ENCODE peak calls at places on chromosomes 7 and 10, in seven cellular contexts. O, G, V, I, X, M and F are unnamed samples.

GRCh38 chr10:114698271-114699185 is 40.5 kb upstream of the ABLIM1 start:
- DNase-seq in X (no peak), O (peak), G (no peak), I (no peak), M (no peak), V (no peak), F (no peak)

GRCh38 chr7:24498439-24498838 is 74.8 kb upstream of the PALS2 start:
- DNase-seq in I (no peak), X (no peak), O (no peak), G (no peak), V (no peak), M (no peak), F (no peak)

GRCh38 chr7:158289761-158290523 is 297.7 kb downstream of the PTPRN2 start:
- DNase-seq in V (no peak), X (no peak), G (no peak), O (no peak), M (no peak), I (no peak), F (peak)

GRCh38 chr7:115707236-115707635 is 323.3 kb downstream of the TFEC start:
- DNase-seq in O (peak), V (no peak), G (peak), X (peak), I (peak), M (no peak), F (peak)

GRCh38 chr7:7164590-7164989 is 17.8 kb upstream of the C1GALT1 start:
- DNase-seq in I (no peak), M (peak), X (no peak), G (no peak), V (no peak), O (no peak), F (no peak)

GRCh38 chr10:97707134-97707861 is 6.2 kb upstream of the MARVELD1 start:
- DNase-seq in O (no peak), I (no peak), X (no peak), V (no peak), G (no peak), M (no peak), F (no peak)

GRCh38 chr7:27123477-27124053 is 7.0 kb downstream of the HOXA4 start:
- DNase-seq in G (no peak), X (no peak), V (no peak), M (no peak), I (no peak), O (no peak), F (no peak)

GRCh38 chr7:68107256-68107655 is 1110.6 kb downstream of the TYW1 start:
- DNase-seq in M (no peak), X (no peak), I (no peak), O (no peak), V (no peak), G (no peak), F (no peak)

GRCh38 chr10:4061441-4061951 is 276.5 kb upstream of the KLF6 start:
- DNase-seq in I (peak), M (no peak), V (no peak), O (no peak), G (no peak), X (no peak), F (no peak)

GRCh38 chr7:148700693-148701092 is 2.0 kb downstream of the CUL1 start:
- DNase-seq in O (peak), I (peak), M (no peak), X (no peak), G (peak), V (no peak), F (no peak)

GRCh38 chr7:90425376-90425775 is 22.1 kb downstream of the CLDN12 start:
- DNase-seq in I (no peak), G (no peak), X (no peak), V (no peak), O (peak), M (no peak), F (no peak)

GRCh38 chr7:14201353-14201752 is 211.9 kb upstream of the ETV1 start:
- DNase-seq in I (no peak), V (no peak), M (peak), G (peak), O (no peak), X (no peak), F (no peak)

GRCh38 chr7:91263359-91264082 is 712 bp upstream of the FZD1 start:
- DNase-seq in X (no peak), O (no peak), M (no peak), G (no peak), V (no peak), I (peak), F (peak)

GRCh38 chr10:124703778-124704427 is 40.3 kb downstream of the FAM53B start:
- DNase-seq in G (no peak), I (peak), X (no peak), V (no peak), O (no peak), M (no peak), F (no peak)

GRCh38 chr10:93461807-93462178 is 20.3 kb downstream of the MYOF start:
- DNase-seq in I (peak), X (no peak), M (no peak), G (no peak), O (peak), V (no peak), F (no peak)

GRCh38 chr10:59099536-59099935 is 76.9 kb upstream of the PHYHIPL start:
- DNase-seq in V (no peak), M (no peak), O (no peak), X (no peak), I (no peak), G (no peak), F (no peak)

GRCh38 chr7:111708072-111708471 is 145.8 kb upstream of the IMMP2L start:
- DNase-seq in M (no peak), O (peak), V (no peak), G (peak), I (no peak), X (no peak), F (no peak)

GRCh38 chr10:110780704-110781103 is 91.0 kb upstream of the PDCD4 start:
- DNase-seq in V (no peak), I (no peak), O (no peak), X (no peak), G (no peak), M (no peak), F (no peak)

DNA sequence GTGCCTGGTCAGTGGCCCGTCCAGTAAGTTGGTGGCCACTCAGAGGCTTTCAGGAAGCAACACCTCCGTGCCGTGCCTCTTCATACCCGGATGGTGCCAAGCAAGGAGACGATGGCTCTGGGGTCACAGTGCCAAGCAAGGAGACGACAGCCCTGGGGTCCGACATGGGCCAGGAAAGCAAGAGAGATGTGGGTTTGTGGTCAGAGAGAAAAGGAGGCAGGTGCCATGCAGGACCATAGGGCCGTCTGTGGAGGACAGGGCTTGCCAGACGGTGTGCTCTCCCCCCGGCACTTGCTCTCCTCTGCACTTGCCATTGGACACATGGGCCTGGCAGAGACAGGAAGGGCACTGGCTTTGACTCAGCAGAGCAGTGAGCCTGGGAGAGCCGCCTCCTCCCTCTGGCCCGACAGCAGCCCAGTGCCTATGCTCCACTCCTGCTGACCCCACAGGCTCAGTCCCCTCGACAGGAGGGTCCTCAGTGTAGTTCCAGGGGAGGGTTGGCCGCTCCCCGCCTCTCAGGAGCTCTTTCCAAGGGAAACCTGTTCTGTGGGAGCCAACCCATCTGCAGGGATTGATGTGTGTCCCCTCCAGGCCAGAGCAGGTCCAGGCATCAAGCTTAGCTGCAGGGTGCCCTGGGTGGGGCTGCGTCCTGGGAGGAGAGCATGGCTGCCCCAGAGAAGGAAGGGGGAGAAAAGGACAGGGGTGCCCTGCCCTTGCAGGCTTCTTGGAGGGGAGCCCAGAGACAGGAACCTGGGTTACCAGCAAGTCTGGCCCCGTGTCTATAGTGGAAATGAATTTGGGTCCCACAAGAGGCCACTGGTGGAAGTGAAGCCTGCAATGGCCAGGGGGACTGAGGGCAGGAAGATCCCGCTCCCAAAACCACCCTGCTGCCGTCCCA is 7.6 kb upstream of the CALML5 start:
- DNase-seq in O (no peak), M (no peak), G (no peak), V (no peak), X (no peak), I (no peak), F (no peak)
- H3K4ac ChIP-seq in O (no peak), M (no peak), G (no peak), V (no peak), X (no peak), I (no peak), F (no peak)

GRCh38 chr7:70569335-70569819 is 562.6 kb upstream of the GALNT17 start:
- DNase-seq in M (no peak), V (no peak), X (no peak), G (peak), I (no peak), O (no peak), F (no peak)
- H2BK5ac ChIP-seq in M (no peak), V (no peak), X (no peak), G (no peak), I (no peak), O (no peak), F (no peak)

DNA sequence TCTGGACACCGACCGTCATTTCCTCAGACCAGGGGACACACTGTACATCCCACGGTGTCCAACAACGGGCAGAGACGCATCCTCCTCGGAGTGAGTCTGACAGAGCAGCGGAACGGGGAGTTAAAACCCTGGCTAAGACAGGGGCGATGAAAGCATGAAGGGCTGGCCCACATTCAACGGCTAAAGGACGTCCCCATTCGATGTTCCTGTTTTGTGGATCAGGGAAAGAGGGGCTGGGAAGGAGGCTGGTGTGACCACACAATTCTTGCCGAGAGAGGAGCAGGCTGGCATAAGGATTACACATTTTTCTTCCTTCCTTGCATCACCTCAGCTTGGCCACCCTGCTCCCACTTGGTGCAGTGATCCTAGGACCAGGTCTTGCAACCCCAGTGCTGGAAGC is 67.8 kb downstream of the GNA12 start:
- DNase-seq in M (no peak), O (no peak), I (no peak), V (no peak), G (no peak), X (no peak), F (no peak)
- H3K4ac ChIP-seq in M (no peak), O (no peak), I (no peak), V (no peak), G (no peak), X (no peak), F (no peak)

GRCh38 chr10:76581685-76582084 is 1055.9 kb downstream of the KCNMA1 start:
- DNase-seq in M (no peak), G (no peak), X (no peak), I (no peak), V (no peak), O (no peak), F (no peak)

GRCh38 chr10:76582536-76582935 is 1055.1 kb downstream of the KCNMA1 start:
- DNase-seq in X (no peak), G (peak), V (no peak), M (no peak), I (peak), O (peak), F (no peak)

DNA sequence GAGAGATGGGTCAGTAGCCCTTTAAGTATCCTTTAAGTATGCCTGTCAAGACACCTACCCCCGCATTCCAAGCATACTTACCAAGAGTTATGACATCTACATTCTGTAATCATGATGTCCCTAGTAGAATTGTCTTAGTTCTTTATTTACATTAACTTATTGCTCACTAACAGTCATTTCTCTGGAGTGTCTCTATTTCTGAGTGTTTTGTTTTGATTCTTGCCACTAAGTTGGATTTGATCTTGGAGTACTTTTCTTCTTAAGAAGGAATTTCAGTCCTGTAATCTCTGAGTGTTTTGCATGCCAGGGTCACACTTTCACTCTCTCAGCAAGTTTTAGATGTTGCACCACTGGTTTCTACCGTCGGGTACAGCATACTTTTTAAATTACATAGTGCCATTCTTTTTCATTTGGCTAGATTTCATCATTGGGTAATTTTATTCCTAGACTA is 1053.9 kb downstream of the KCNMA1 start:
- DNase-seq in M (peak), O (peak), X (no peak), V (no peak), I (peak), G (peak), F (no peak)
- H2BK5ac ChIP-seq in M (no peak), O (peak), X (no peak), V (no peak), I (no peak), G (no peak), F (no peak)

DNA sequence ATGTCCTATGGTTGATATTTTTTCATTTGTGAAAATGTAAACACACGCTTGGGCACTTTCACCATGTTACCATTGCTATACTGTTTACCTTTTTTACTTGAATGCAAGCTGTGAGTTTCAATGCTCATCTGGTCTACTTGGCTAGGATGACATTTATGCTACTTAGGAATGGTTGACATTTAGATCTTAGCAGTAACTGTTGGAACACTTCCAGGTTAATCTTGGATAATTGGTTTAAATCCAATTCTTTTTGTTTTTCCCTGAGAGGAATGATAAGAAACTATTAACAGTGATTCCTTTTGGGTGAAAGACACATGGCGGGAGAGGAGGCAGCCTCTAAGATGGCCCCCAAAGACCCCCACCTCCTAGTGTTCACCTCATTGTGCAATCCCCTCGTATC is 51.4 kb upstream of the AMPH start:
- DNase-seq in M (no peak), X (no peak), I (no peak), G (no peak), V (no peak), O (no peak), F (no peak)
- H3K4ac ChIP-seq in M (no peak), X (no peak), I (no peak), G (no peak), V (no peak), O (no peak), F (no peak)